ENCODE peak calls at places on chromosome 15, in seven cellular contexts. Z is endothelial cell of umbilical vein, O is A549, R is H1, I is GM12878, C is HCT116, F is K562. Q is an unnamed sample.

GRCh38 chr15:61500951-61501350 is 271.8 kb upstream of the RORA start:
- DNase-seq in Z (no peak), O (no peak), R (no peak), I (no peak), C (no peak), F (no peak), Q (no peak)

GRCh38 chr15:85618956-85619491 is 175.7 kb downstream of the KLHL25 start:
- DNase-seq in Z (peak), O (no peak), R (no peak), I (no peak), C (no peak), F (no peak), Q (peak)

GRCh38 chr15:94674251-94674650 is 442.9 kb downstream of the MCTP2 start:
- DNase-seq in Z (peak), O (no peak), R (no peak), I (no peak), C (no peak), F (no peak), Q (no peak)

GRCh38 chr15:89307046-89307587 is 27.5 kb downstream of the POLG start:
- DNase-seq in Z (peak), O (no peak), R (no peak), I (no peak), C (no peak), F (no peak), Q (no peak)

GRCh38 chr15:66505818-66506217 is 692 bp downstream of the ZWILCH start:
- DNase-seq in Z (no peak), O (no peak), R (no peak), I (no peak), C (no peak), F (no peak), Q (no peak)

GRCh38 chr15:66294157-66294931 is 976 bp downstream of the DIS3L start:
- DNase-seq in Z (peak), O (peak), R (no peak), I (peak), C (no peak), F (peak), Q (no peak)

GRCh38 chr15:26891448-26891881 is 24.6 kb downstream of the GABRA5 start:
- DNase-seq in Z (peak), O (peak), R (peak), I (no peak), C (no peak), F (peak), Q (peak)

GRCh38 chr15:76904461-76905012 is 603 bp downstream of the SCAPER start:
- DNase-seq in Z (peak), O (peak), R (no peak), I (no peak), C (no peak), F (no peak), Q (peak)

GRCh38 chr15:74226761-74227540 is 9.2 kb upstream of the CCDC33 start:
- DNase-seq in Z (no peak), O (no peak), R (no peak), I (no peak), C (no peak), F (no peak), Q (no peak)

GRCh38 chr15:90790057-90790456 is 72.9 kb downstream of the BLM start:
- DNase-seq in Z (no peak), O (no peak), R (no peak), I (no peak), C (no peak), F (no peak), Q (no peak)

GRCh38 chr15:36449084-36449661 is 130.3 kb upstream of the CDIN1 start:
- DNase-seq in Z (no peak), O (no peak), R (no peak), I (no peak), C (peak), F (peak), Q (no peak)

GRCh38 chr15:31338879-31339557 is 12.4 kb downstream of the KLF13 start:
- DNase-seq in Z (peak), O (peak), R (no peak), I (peak), C (no peak), F (no peak), Q (peak)

GRCh38 chr15:74441248-74441939 is 7.6 kb upstream of the SEMA7A start:
- DNase-seq in Z (no peak), O (no peak), R (no peak), I (no peak), C (no peak), F (no peak), Q (no peak)

GRCh38 chr15:89809093-89809786 is 5.4 kb downstream of the ANPEP start:
- DNase-seq in Z (peak), O (no peak), R (no peak), I (no peak), C (no peak), F (no peak), Q (peak)

GRCh38 chr15:63250312-63250965 is 27.0 kb upstream of the APH1B start:
- DNase-seq in Z (no peak), O (no peak), R (no peak), I (no peak), C (no peak), F (no peak), Q (no peak)

GRCh38 chr15:85097706-85098105 is 116.0 kb downstream of the PDE8A start:
- DNase-seq in Z (no peak), O (no peak), R (no peak), I (no peak), C (no peak), F (no peak), Q (no peak)

GRCh38 chr15:49473031-49473430 is 50.0 kb downstream of the FGF7 start:
- DNase-seq in Z (no peak), O (no peak), R (no peak), I (no peak), C (no peak), F (no peak), Q (no peak)

GRCh38 chr15:84103345-84103744 is 132.2 kb upstream of the GOLGA6L4 start:
- DNase-seq in Z (no peak), O (no peak), R (no peak), I (no peak), C (no peak), F (no peak), Q (no peak)

GRCh38 chr15:96160800-96161199 is 169.7 kb upstream of the NR2F2 start:
- DNase-seq in Z (peak), O (no peak), R (no peak), I (no peak), C (no peak), F (no peak), Q (no peak)

GRCh38 chr15:73573572-73573971 is 59.6 kb downstream of the NPTN start:
- DNase-seq in Z (peak), O (no peak), R (no peak), I (no peak), C (no peak), F (no peak), Q (no peak)

GRCh38 chr15:40468850-40469249 is 1.9 kb upstream of the CHST14 start:
- DNase-seq in Z (no peak), O (no peak), R (no peak), I (no peak), C (no peak), F (no peak), Q (peak)

GRCh38 chr15:89587955-89588354 is 12.7 kb downstream of the TICRR start:
- DNase-seq in Z (peak), O (no peak), R (no peak), I (no peak), C (no peak), F (no peak), Q (no peak)

GRCh38 chr15:96330450-96331140 is at the start of gene NR2F2:
- DNase-seq in Z (peak), O (peak), R (peak), I (peak), C (peak), F (peak), Q (peak)

GRCh38 chr15:91537868-91538267 is 315.6 kb upstream of the SLCO3A1 start:
- DNase-seq in Z (no peak), O (no peak), R (no peak), I (no peak), C (no peak), F (no peak), Q (no peak)

GRCh38 chr15:79675982-79676381 is 220.8 kb downstream of the MTHFS start:
- DNase-seq in Z (no peak), O (no peak), R (no peak), I (no peak), C (no peak), F (no peak), Q (no peak)

GRCh38 chr15:100341662-100342560 is at the start of gene ADAMTS17:
- DNase-seq in Z (peak), O (peak), R (peak), I (peak), C (peak), F (peak), Q (peak)

GRCh38 chr15:73560501-73561117 is 72.6 kb downstream of the NPTN start:
- DNase-seq in Z (peak), O (peak), R (no peak), I (peak), C (peak), F (no peak), Q (peak)

GRCh38 chr15:31265871-31266711 is 60.5 kb upstream of the KLF13 start:
- DNase-seq in Z (no peak), O (no peak), R (peak), I (peak), C (no peak), F (no peak), Q (peak)

GRCh38 chr15:38438031-38438986 is 15.6 kb upstream of the FAM98B start:
- DNase-seq in Z (no peak), O (no peak), R (no peak), I (no peak), C (no peak), F (no peak), Q (no peak)

GRCh38 chr15:49844390-49844789 is 223.5 kb downstream of the DTWD1 start:
- DNase-seq in Z (no peak), O (no peak), R (no peak), I (no peak), C (no peak), F (no peak), Q (no peak)

GRCh38 chr15:65369148-65369547 is 8.7 kb downstream of the IGDCC3 start:
- DNase-seq in Z (no peak), O (no peak), R (no peak), I (no peak), C (no peak), F (no peak), Q (no peak)

GRCh38 chr15:29822100-29822684 is at the start of gene TJP1:
- DNase-seq in Z (peak), O (peak), R (peak), I (no peak), C (no peak), F (peak), Q (no peak)
- TF ChIP-seq POLR2A in Z (peak), O (peak), R (peak), I (no peak), C (peak), F (peak), Q (no peak)

GRCh38 chr15:67820147-67820991 is 4.9 kb upstream of the SKOR1 start:
- DNase-seq in Z (no peak), O (no peak), R (no peak), I (no peak), C (no peak), F (no peak), Q (no peak)
- TF ChIP-seq MAX in Z (no peak), O (no peak), R (no peak), I (no peak), C (no peak), F (no peak), Q (no peak)

DNA sequence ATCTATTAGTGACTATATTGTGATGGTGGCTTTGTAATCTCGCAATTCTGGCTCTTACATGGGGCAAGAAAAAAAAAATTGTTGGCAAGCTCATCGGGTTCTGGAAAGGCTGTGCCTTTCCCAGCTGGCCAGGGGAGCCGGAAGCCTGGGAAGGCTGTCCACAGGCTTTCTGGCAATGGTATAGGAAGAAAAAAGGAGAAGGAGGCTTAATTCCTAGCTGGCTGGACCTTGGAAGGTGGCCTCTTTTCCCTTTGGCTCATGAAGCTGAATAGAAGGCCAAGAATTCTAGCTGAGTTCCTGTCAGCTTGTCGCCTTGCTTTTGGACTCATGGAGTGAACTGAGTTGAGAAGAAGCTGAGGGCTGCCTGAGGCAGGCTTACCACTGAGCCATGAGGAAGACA is 243.4 kb upstream of the SEMA6D start:
- DNase-seq in Z (peak), O (no peak), R (no peak), I (no peak), C (no peak), F (no peak), Q (no peak)
- H3K4me3 ChIP-seq in Z (no peak), O (no peak), R (no peak), I (no peak), C (no peak), F (no peak), Q (no peak)

DNA sequence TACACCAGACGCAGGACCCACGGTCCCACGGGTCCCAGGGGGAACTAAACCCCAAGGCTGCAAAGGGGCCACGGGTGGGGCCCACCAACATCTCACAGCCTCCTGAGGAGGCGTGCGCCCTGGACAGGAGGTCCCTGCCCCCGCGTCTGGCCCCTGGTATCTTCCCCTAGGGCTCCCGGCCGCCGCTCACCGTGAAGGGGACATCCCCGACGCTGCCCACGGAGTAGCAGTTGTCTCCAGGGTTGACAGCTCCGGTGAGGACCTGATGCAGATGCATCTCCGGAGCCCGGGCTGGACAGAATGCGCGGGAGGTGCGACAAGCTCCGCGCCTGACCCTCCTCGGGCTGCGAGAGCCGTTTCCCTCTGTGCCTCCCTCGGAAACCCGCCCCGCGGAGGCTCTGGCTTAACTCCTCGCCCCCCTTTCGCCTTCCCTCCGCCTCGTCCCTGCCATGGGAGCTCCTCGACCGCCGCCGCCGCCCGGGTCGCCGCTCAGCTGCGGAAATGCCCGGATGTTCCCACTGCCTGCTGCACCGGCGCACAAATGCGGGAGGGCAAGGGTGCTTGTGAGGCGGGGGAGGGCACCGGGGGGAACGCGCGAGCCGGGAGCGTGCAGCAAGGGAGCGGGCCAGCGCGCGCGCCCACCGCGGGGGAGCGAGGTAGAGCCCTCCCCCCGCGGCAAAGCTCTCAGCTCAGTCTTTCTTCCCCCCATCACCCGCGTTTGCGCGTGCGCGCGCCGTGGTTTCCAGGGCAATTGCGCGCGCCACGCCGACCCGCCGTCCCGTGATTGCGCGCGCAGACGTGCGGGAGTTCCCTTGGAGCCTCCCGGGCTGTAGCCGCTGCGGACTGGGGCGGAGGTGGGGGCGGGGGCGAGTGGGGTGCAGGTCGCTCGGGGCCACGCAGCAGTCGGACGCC is at the start of gene DMXL2:
- DNase-seq in Z (peak), O (peak), R (peak), I (no peak), C (peak), F (peak), Q (peak)
- TF ChIP-seq POLR2A in Z (no peak), O (peak), R (no peak), I (peak), C (no peak), F (peak), Q (peak)

GRCh38 chr15:71629761-71630499 is 180.4 kb upstream of the NR2E3 start:
- DNase-seq in Z (no peak), O (no peak), R (no peak), I (no peak), C (no peak), F (no peak), Q (no peak)
- TF ChIP-seq MAX in Z (no peak), O (no peak), R (no peak), I (no peak), C (no peak), F (no peak), Q (no peak)

DNA sequence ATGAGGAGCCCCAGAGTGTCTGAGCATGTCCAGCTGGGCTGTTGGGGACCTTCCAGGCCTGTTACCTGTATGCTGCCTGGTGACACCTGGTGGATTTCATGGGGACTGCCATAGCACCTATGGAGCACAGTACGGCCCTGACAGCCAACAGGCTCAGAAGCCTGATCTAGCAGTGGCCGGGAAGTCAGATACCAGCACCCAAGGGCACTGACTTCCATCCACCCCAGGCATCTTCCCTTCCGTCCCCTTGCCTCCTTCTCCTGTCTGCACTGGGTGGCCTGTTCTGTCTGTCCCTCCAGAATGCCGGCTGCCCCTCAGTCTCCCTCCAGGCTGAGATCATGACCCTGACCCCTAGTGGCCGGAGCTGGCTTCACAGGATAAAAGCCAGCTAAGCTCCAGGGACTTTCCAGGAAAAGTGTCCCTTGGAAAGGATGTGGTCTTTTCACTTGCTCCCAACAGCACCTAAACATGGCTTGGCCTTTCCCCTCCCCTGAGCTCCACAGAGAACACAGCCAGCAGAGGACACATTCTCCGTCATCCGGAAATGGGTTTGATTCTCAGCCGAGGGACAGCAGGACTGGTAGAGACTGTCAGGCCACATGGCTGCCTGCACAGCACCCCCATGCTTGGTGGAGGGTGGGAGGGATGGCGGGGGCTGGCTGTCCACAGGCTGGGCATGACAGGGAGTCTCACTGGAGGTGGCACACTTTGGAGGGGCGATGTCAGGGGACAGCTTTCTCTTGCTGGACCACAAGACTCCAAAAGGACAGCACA is 9.5 kb downstream of the RPS17 start:
- DNase-seq in Z (peak), O (peak), R (peak), I (peak), C (peak), F (peak), Q (peak)
- H3K4me3 ChIP-seq in Z (no peak), O (no peak), R (peak), I (peak), C (peak), F (peak), Q (no peak)

DNA sequence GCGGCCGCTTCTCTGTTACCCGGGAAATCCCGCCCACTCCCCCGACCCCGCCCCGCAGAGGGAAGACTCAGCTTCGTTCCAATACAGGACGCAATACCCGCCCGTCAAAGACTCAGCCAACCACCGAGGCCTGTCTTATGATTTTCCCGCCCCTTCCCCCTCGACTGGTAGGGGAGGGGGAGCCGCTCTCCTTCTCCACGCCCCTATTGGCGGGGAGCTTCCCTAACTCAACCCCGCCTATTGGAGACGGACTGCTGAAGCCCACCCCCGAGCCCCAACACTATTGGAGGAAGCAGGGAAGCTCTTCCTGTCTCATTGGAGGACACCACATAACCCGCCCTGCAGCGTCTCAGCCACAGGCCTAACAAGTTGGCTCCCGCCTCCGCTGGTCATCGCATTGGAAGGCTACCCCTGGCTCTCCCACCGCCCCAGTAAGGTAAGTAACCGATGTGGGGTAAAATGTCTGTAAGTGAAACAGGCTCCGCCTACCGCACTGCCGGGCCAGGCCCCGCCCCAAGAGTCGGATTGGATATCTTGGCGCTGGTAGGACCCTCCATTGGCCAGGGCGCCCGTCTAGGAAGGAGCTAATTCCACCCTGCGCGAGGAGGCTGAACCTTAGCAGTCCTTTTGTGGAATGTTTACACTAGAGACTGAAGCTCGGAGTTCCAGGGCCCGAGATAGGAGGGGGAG is at the start of gene SIN3A:
- DNase-seq in Z (peak), O (peak), R (peak), I (peak), C (peak), F (peak), Q (peak)
- TF ChIP-seq POLR2A in Z (no peak), O (no peak), R (peak), I (peak), C (no peak), F (no peak), Q (no peak)

GRCh38 chr15:42134617-42135243 is 21.7 kb downstream of the PLA2G4F start:
- DNase-seq in Z (no peak), O (no peak), R (peak), I (no peak), C (no peak), F (no peak), Q (no peak)

GRCh38 chr15:42133356-42133755 is 23.1 kb downstream of the PLA2G4F start:
- DNase-seq in Z (no peak), O (no peak), R (no peak), I (no peak), C (no peak), F (no peak), Q (no peak)

GRCh38 chr15:42131826-42132806 is 24.3 kb downstream of the PLA2G4F start:
- DNase-seq in Z (no peak), O (no peak), R (no peak), I (no peak), C (no peak), F (no peak), Q (no peak)

GRCh38 chr15:42136513-42136912 is 19.9 kb downstream of the PLA2G4F start:
- DNase-seq in Z (no peak), O (no peak), R (no peak), I (no peak), C (no peak), F (no peak), Q (no peak)

GRCh38 chr15:42133892-42134502 is 22.4 kb downstream of the PLA2G4F start:
- DNase-seq in Z (peak), O (peak), R (peak), I (no peak), C (peak), F (peak), Q (peak)
- TF ChIP-seq MAX in Z (no peak), O (no peak), R (peak), I (no peak), C (no peak), F (no peak), Q (peak)

GRCh38 chr15:43508421-43508820 is 9.0 kb upstream of the MAP1A start:
- DNase-seq in Z (no peak), O (no peak), R (no peak), I (no peak), C (no peak), F (no peak), Q (no peak)
- H3K4me3 ChIP-seq in Z (no peak), O (no peak), R (no peak), I (no peak), C (no peak), F (no peak), Q (no peak)

Q was measured in NB4.